ENCODE peak calls at places on chromosomes 3 and 15, in seven cellular contexts. One of them, this sample, is unnamed.

GRCh38 chr15:36428102-36428845 is 151.2 kb upstream of the CDIN1 start:
- DNase-seq in heart left ventricle: no peak
- DNase-seq in IMR-90: peak; percentile 100
- DNase-seq in A673: peak; percentile 92
- DNase-seq in A549: peak; percentile 96
- DNase-seq in heart right ventricle: no peak
- DNase-seq in psoas muscle: no peak
- DNase-seq in this sample: no peak

GRCh38 chr3:17088017-17088416 is 203.3 kb downstream of the PLCL2 start:
- DNase-seq in heart right ventricle: peak; percentile 15
- DNase-seq in psoas muscle: no peak
- DNase-seq in IMR-90: no peak
- DNase-seq in A549: no peak
- DNase-seq in heart left ventricle: no peak
- DNase-seq in A673: no peak
- DNase-seq in this sample: no peak

GRCh38 chr15:69265347-69265955 is 33.3 kb upstream of the PAQR5 start:
- DNase-seq in psoas muscle: no peak
- DNase-seq in IMR-90: peak; percentile 17
- DNase-seq in A673: peak; percentile 59
- DNase-seq in heart left ventricle: no peak
- DNase-seq in A549: peak; percentile 58
- DNase-seq in heart right ventricle: no peak
- DNase-seq in this sample: no peak

GRCh38 chr3:107817076-107817475 is 273.8 kb downstream of the CD47 start:
- DNase-seq in heart left ventricle: no peak
- DNase-seq in IMR-90: peak; percentile 50
- DNase-seq in heart right ventricle: no peak
- DNase-seq in A549: no peak
- DNase-seq in A673: no peak
- DNase-seq in psoas muscle: no peak
- DNase-seq in this sample: no peak

GRCh38 chr3:105752791-105753415 is 115.9 kb downstream of the CBLB start:
- DNase-seq in A673: no peak
- DNase-seq in A549: no peak
- DNase-seq in heart left ventricle: no peak
- DNase-seq in heart right ventricle: no peak
- DNase-seq in psoas muscle: no peak
- DNase-seq in IMR-90: no peak
- DNase-seq in this sample: no peak

GRCh38 chr15:40768492-40769309 is 1.1 kb upstream of the C15orf62 start:
- DNase-seq in A673: no peak
- DNase-seq in heart left ventricle: no peak
- DNase-seq in IMR-90: no peak
- DNase-seq in A549: no peak
- DNase-seq in heart right ventricle: no peak
- DNase-seq in psoas muscle: no peak
- DNase-seq in this sample: no peak

GRCh38 chr3:113240841-113241240 is 29.5 kb downstream of the BOC start:
- DNase-seq in psoas muscle: no peak
- DNase-seq in heart left ventricle: no peak
- DNase-seq in A549: no peak
- DNase-seq in IMR-90: no peak
- DNase-seq in heart right ventricle: no peak
- DNase-seq in A673: no peak
- DNase-seq in this sample: no peak

GRCh38 chr3:33299395-33300081 is 22.3 kb downstream of the FBXL2 start:
- DNase-seq in psoas muscle: no peak
- DNase-seq in heart left ventricle: no peak
- DNase-seq in A673: no peak
- DNase-seq in heart right ventricle: no peak
- DNase-seq in IMR-90: peak; percentile 76
- DNase-seq in A549: peak; percentile 18
- DNase-seq in this sample: no peak

GRCh38 chr3:166554006-166554405 is 716.8 kb upstream of the BCHE start:
- DNase-seq in IMR-90: no peak
- DNase-seq in A673: peak; percentile 47
- DNase-seq in heart right ventricle: no peak
- DNase-seq in heart left ventricle: no peak
- DNase-seq in psoas muscle: no peak
- DNase-seq in A549: no peak
- DNase-seq in this sample: no peak

GRCh38 chr15:39585394-39585841 is 4.5 kb downstream of the THBS1 start:
- DNase-seq in A549: no peak
- DNase-seq in IMR-90: peak; percentile 46
- DNase-seq in heart left ventricle: no peak
- DNase-seq in A673: no peak
- DNase-seq in psoas muscle: no peak
- DNase-seq in heart right ventricle: no peak
- DNase-seq in this sample: no peak

GRCh38 chr15:85625431-85625830 is 169.3 kb downstream of the KLHL25 start:
- DNase-seq in A549: no peak
- DNase-seq in psoas muscle: no peak
- DNase-seq in IMR-90: no peak
- DNase-seq in heart left ventricle: no peak
- DNase-seq in A673: no peak
- DNase-seq in heart right ventricle: no peak
- DNase-seq in this sample: no peak

GRCh38 chr3:53716998-53717397 is 129.2 kb downstream of the CHDH start:
- DNase-seq in heart right ventricle: no peak
- DNase-seq in A549: no peak
- DNase-seq in IMR-90: no peak
- DNase-seq in heart left ventricle: no peak
- DNase-seq in psoas muscle: no peak
- DNase-seq in A673: no peak
- DNase-seq in this sample: no peak

GRCh38 chr3:29438580-29438979 is 157.7 kb downstream of the RBMS3 start:
- DNase-seq in A549: no peak
- DNase-seq in heart right ventricle: no peak
- DNase-seq in heart left ventricle: no peak
- DNase-seq in A673: no peak
- DNase-seq in psoas muscle: no peak
- DNase-seq in IMR-90: peak; percentile 23
- DNase-seq in this sample: no peak

GRCh38 chr15:82132742-82133141 is 86.9 kb upstream of the MEX3B start:
- DNase-seq in A673: no peak
- DNase-seq in heart left ventricle: no peak
- DNase-seq in heart right ventricle: no peak
- DNase-seq in psoas muscle: no peak
- DNase-seq in IMR-90: peak; percentile 93
- DNase-seq in A549: peak; percentile 63
- DNase-seq in this sample: no peak

GRCh38 chr3:40975711-40976121 is 223.6 kb upstream of the CTNNB1 start:
- DNase-seq in A673: no peak
- DNase-seq in heart right ventricle: no peak
- DNase-seq in A549: no peak
- DNase-seq in IMR-90: no peak
- DNase-seq in heart left ventricle: peak; percentile 28
- DNase-seq in psoas muscle: no peak
- DNase-seq in this sample: no peak

GRCh38 chr3:110938629-110939028 is 133.0 kb upstream of the NECTIN3 start:
- DNase-seq in heart left ventricle: no peak
- DNase-seq in IMR-90: no peak
- DNase-seq in heart right ventricle: no peak
- DNase-seq in psoas muscle: no peak
- DNase-seq in A673: no peak
- DNase-seq in A549: no peak
- DNase-seq in this sample: no peak

GRCh38 chr15:92323480-92323879 is 70.2 kb upstream of the ST8SIA2 start:
- DNase-seq in heart right ventricle: no peak
- DNase-seq in psoas muscle: no peak
- DNase-seq in A673: no peak
- DNase-seq in A549: no peak
- DNase-seq in heart left ventricle: no peak
- DNase-seq in IMR-90: no peak
- DNase-seq in this sample: no peak

GRCh38 chr3:133444071-133444774 is 44.4 kb downstream of the BFSP2 start:
- DNase-seq in A549: peak; percentile 84
- DNase-seq in IMR-90: peak; percentile 24
- DNase-seq in heart right ventricle: no peak
- DNase-seq in psoas muscle: no peak
- DNase-seq in heart left ventricle: no peak
- DNase-seq in A673: no peak
- DNase-seq in this sample: no peak

GRCh38 chr3:5190147-5190791 is 2.8 kb downstream of the EDEM1 start:
- DNase-seq in heart left ventricle: no peak
- DNase-seq in A673: no peak
- DNase-seq in heart right ventricle: no peak
- DNase-seq in A549: no peak
- DNase-seq in IMR-90: no peak
- DNase-seq in psoas muscle: no peak
- DNase-seq in this sample: no peak

GRCh38 chr3:14434541-14435151 is 32.2 kb downstream of the SLC6A6 start:
- DNase-seq in heart left ventricle: no peak
- DNase-seq in A549: no peak
- DNase-seq in heart right ventricle: peak; percentile 66
- DNase-seq in psoas muscle: peak; percentile 79
- DNase-seq in A673: no peak
- DNase-seq in IMR-90: no peak
- DNase-seq in this sample: no peak

GRCh38 chr3:158295771-158296170 is 185.9 kb downstream of the RSRC1 start:
- DNase-seq in heart right ventricle: no peak
- DNase-seq in heart left ventricle: no peak
- DNase-seq in A549: no peak
- DNase-seq in A673: no peak
- DNase-seq in psoas muscle: no peak
- DNase-seq in IMR-90: no peak
- DNase-seq in this sample: no peak
- H3K9me3 ChIP-seq in heart right ventricle: no peaks in the 10 kb centered on the region
- H3K9me3 ChIP-seq in heart left ventricle: no peaks in the 10 kb centered on the region
- H3K9me3 ChIP-seq in A549: no peaks in the 10 kb centered on the region
- H3K9me3 ChIP-seq in A673: no peaks in the 10 kb centered on the region
- H3K9me3 ChIP-seq in psoas muscle: no peaks in the 10 kb centered on the region
- H3K9me3 ChIP-seq in IMR-90: no peaks in the 10 kb centered on the region
- H3K9me3 ChIP-seq in this sample: no peaks in the 10 kb centered on the region

GRCh38 chr3:69541823-69542264 is 156.0 kb upstream of the FRMD4B start:
- DNase-seq in IMR-90: no peak
- DNase-seq in heart left ventricle: peak; percentile 31
- DNase-seq in heart right ventricle: peak; percentile 36
- DNase-seq in psoas muscle: peak; percentile 20
- DNase-seq in A549: no peak
- DNase-seq in A673: no peak
- DNase-seq in this sample: no peak
- H3K4me3 ChIP-seq in IMR-90: no peak overlapping the region
- H3K4me3 ChIP-seq in heart left ventricle: peak overlapping the region; percentile 73
- H3K4me3 ChIP-seq in heart right ventricle: peak overlapping the region; percentile 41
- H3K4me3 ChIP-seq in psoas muscle: peak overlapping the region; percentile 61
- H3K4me3 ChIP-seq in A549: peak overlapping the region; percentile 39
- H3K4me3 ChIP-seq in A673: no peak overlapping the region
- H3K4me3 ChIP-seq in this sample: peak overlapping the region; percentile 40

GRCh38 chr15:89278307-89278706 is 34.5 kb downstream of the FANCI start:
- DNase-seq in A549: no peak
- DNase-seq in IMR-90: peak; percentile 36
- DNase-seq in A673: no peak
- DNase-seq in psoas muscle: no peak
- DNase-seq in heart right ventricle: no peak
- DNase-seq in heart left ventricle: no peak
- DNase-seq in this sample: no peak

DNA sequence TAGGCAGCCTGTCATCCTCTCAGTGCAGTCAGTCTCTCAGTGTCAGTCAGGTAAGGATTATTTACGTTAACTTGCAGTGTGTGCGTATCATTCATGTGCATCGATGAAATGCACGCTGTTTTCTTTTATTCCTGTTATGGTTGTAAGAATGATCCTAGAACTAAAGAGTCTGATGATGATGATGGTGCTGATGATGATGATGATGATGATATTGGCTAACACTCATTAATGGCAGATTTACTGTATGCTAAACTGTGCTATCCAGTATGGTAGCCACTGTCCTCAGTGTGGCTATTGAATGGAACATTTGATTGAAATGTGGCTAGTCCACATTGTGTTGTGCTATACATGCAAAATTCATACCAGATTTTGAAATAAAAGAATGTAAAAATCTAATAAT is 39.4 kb downstream of the FANCI start:
- DNase-seq in heart left ventricle: no peak
- DNase-seq in IMR-90: no peak
- DNase-seq in A673: no peak
- DNase-seq in heart right ventricle: no peak
- DNase-seq in psoas muscle: no peak
- DNase-seq in A549: no peak
- DNase-seq in this sample: no peak
- H3K4me1 ChIP-seq in heart left ventricle: no peaks in the 10 kb centered on the region
- H3K4me1 ChIP-seq in IMR-90: no peaks in the 10 kb centered on the region
- H3K4me1 ChIP-seq in A673: no peaks in the 10 kb centered on the region
- H3K4me1 ChIP-seq in heart right ventricle: no peaks in the 10 kb centered on the region
- H3K4me1 ChIP-seq in psoas muscle: no peaks in the 10 kb centered on the region
- H3K4me1 ChIP-seq in A549: no peaks in the 10 kb centered on the region
- H3K4me1 ChIP-seq in this sample: no peaks in the 10 kb centered on the region

GRCh38 chr15:25056484-25057429 is 102.0 kb downstream of the SNRPN start:
- DNase-seq in IMR-90: no peak
- DNase-seq in A673: no peak
- DNase-seq in psoas muscle: no peak
- DNase-seq in A549: peak; percentile 10
- DNase-seq in heart left ventricle: no peak
- DNase-seq in heart right ventricle: no peak
- DNase-seq in this sample: peak; percentile 53
- H3K9me3 ChIP-seq in IMR-90: peaks cover 100% of the 10 kb centered on the region
- H3K9me3 ChIP-seq in A673: peaks cover 93% of the 10 kb centered on the region
- H3K9me3 ChIP-seq in psoas muscle: peaks cover 92% of the 10 kb centered on the region
- H3K9me3 ChIP-seq in A549: peaks cover 64% of the 10 kb centered on the region
- H3K9me3 ChIP-seq in heart left ventricle: peaks cover 100% of the 10 kb centered on the region
- H3K9me3 ChIP-seq in heart right ventricle: peaks cover 100% of the 10 kb centered on the region
- H3K9me3 ChIP-seq in this sample: peaks cover 31% of the 10 kb centered on the region

DNA sequence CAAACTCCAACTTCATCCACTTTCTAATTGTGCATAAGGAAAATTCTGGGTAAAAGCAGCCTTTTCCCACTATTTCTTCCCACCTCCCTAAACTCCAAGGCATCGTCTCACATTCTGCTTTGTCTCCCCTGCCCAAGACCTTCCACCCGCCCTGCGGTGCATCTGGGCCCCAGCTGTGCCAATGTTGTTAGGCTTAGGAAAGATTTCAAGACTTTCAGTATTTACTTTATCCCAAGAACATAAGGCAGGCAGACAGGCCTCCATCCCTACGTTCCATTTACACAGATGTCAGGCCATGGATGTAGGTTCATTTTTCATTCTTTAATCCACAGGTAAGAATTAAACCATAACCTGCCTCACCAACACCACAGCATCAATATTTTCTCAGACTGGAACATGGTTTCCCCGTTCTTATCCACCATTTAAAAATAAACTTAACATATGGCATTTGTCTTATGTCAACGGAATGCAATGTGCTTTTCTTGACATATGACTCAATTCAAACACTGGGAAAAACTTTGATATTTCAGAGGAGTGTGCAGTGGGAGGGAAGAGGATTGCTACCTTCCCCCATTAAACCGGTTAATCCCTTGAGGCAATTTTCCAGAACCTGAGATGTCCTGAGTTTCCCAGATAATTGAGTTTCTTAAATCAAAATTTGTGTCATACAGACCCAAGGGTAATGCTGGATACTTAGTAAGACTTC is 238.0 kb upstream of the LRIG1 start:
- DNase-seq in IMR-90: peak; percentile 87
- DNase-seq in heart left ventricle: no peak
- DNase-seq in A673: no peak
- DNase-seq in psoas muscle: no peak
- DNase-seq in A549: peak; percentile 9
- DNase-seq in heart right ventricle: no peak
- DNase-seq in this sample: no peak
- H3K4me3 ChIP-seq in IMR-90: no peak overlapping the region
- H3K4me3 ChIP-seq in heart left ventricle: no peak overlapping the region
- H3K4me3 ChIP-seq in A673: no peak overlapping the region
- H3K4me3 ChIP-seq in psoas muscle: no peak overlapping the region
- H3K4me3 ChIP-seq in A549: no peak overlapping the region
- H3K4me3 ChIP-seq in heart right ventricle: no peak overlapping the region
- H3K4me3 ChIP-seq in this sample: no peak overlapping the region

This sample was measured in tibial artery.